ENCODE peak calls at places on chromosomes 7 and 10, in six cellular contexts. U is heart right ventricle, B is MM.1S, S is testis, K is esophagus squamous epithelium, A is uterus. D is an unnamed sample.

GRCh38 chr10:29646238-29646902 is 11.6 kb upstream of the SVIL start:
- DNase-seq in B (no peak), S (no peak), K (no peak), A (peak; percentile 48), U (no peak), D (peak; percentile 69)

GRCh38 chr7:107843184-107843583 is 40.2 kb upstream of the SLC26A3 start:
- DNase-seq in A (no peak), K (no peak), B (no peak), S (peak; percentile 43), U (no peak), D (no peak)

GRCh38 chr7:22696672-22697071 is 30.3 kb upstream of the IL6 start:
- DNase-seq in S (no peak), K (no peak), A (no peak), B (no peak), U (no peak), D (no peak)

GRCh38 chr10:117929321-117930067 is 117.2 kb downstream of the RAB11FIP2 start:
- DNase-seq in A (no peak), S (no peak), B (no peak), K (no peak), U (no peak), D (peak; percentile 67)

GRCh38 chr7:16136896-16137295 is 284.4 kb downstream of the CRPPA start:
- DNase-seq in S (no peak), A (no peak), K (no peak), U (no peak), B (peak; percentile 10), D (no peak)

GRCh38 chr7:133196872-133197612 is 55.8 kb upstream of the EXOC4 start:
- DNase-seq in B (no peak), A (no peak), U (no peak), S (no peak), K (no peak), D (no peak)

GRCh38 chr7:149809215-149809614 is 29.0 kb upstream of the ZNF862 start:
- DNase-seq in K (no peak), B (no peak), A (no peak), U (peak; percentile 63), S (no peak), D (no peak)

GRCh38 chr7:121049897-121050296 is 61.4 kb downstream of the CPED1 start:
- DNase-seq in K (no peak), U (no peak), S (no peak), A (no peak), B (no peak), D (no peak)

GRCh38 chr10:84264611-84265141 is 19.8 kb downstream of the RGR start:
- DNase-seq in S (peak; percentile 85), A (peak; percentile 46), B (peak; percentile 51), K (no peak), U (peak; percentile 58), D (peak; percentile 76)

GRCh38 chr7:159033956-159034938 is 110.4 kb downstream of the VIPR2 start:
- DNase-seq in B (no peak), U (no peak), S (peak; percentile 9), A (no peak), K (no peak), D (no peak)

GRCh38 chr10:5512881-5513698 is 11.7 kb upstream of the CALML3 start:
- DNase-seq in K (no peak), B (no peak), A (no peak), U (no peak), S (no peak), D (peak; percentile 16)

GRCh38 chr7:67301667-67302066 is 305.0 kb downstream of the TYW1 start:
- DNase-seq in K (no peak), B (peak; percentile 22), U (no peak), A (no peak), S (no peak), D (no peak)

GRCh38 chr10:47058303-47058702 is 147.1 kb downstream of the PTPN20 start:
- DNase-seq in S (no peak), B (no peak), U (no peak), K (no peak), A (no peak), D (no peak)

GRCh38 chr10:9102026-9102425 is 1047.5 kb downstream of the GATA3 start:
- DNase-seq in U (no peak), S (no peak), K (no peak), B (no peak), A (no peak), D (no peak)

GRCh38 chr10:69567920-69568319 is 5.3 kb downstream of the NEUROG3 start:
- DNase-seq in U (peak; percentile 57), S (peak; percentile 72), K (no peak), B (peak; percentile 7), A (no peak), D (no peak)

GRCh38 chr7:763762-764161 is 36.7 kb upstream of the PRKAR1B start:
- DNase-seq in K (no peak), U (no peak), B (no peak), A (no peak), S (no peak), D (no peak)

GRCh38 chr10:8060010-8060703 is 5.7 kb downstream of the GATA3 start:
- DNase-seq in S (no peak), B (peak; percentile 71), U (no peak), K (no peak), A (no peak), D (no peak)

GRCh38 chr10:132448248-132448731 is 51.3 kb downstream of the PWWP2B start:
- DNase-seq in K (no peak), B (peak; percentile 34), U (peak; percentile 66), A (peak; percentile 78), S (no peak), D (peak; percentile 65)

GRCh38 chr10:113552723-113553122 is at the start of gene HABP2:
- DNase-seq in K (no peak), B (no peak), S (no peak), U (no peak), A (no peak), D (no peak)

GRCh38 chr7:3043544-3044395 is at the start of gene CARD11:
- DNase-seq in K (no peak), A (no peak), S (no peak), B (peak; percentile 34), U (no peak), D (no peak)

GRCh38 chr7:149454006-149454405 is 6.9 kb downstream of the ZNF777 start:
- DNase-seq in S (no peak), A (no peak), K (no peak), B (no peak), U (no peak), D (no peak)

GRCh38 chr7:123627859-123628258 is 26.2 kb downstream of the ASB15 start:
- DNase-seq in S (no peak), B (no peak), K (no peak), A (no peak), U (no peak), D (no peak)

GRCh38 chr7:51274001-51274400 is 42.6 kb downstream of the COBL start:
- DNase-seq in B (no peak), S (no peak), K (no peak), U (no peak), A (no peak), D (no peak)

GRCh38 chr10:43809211-43809930 is 160.7 kb upstream of the ZNF32 start:
- DNase-seq in A (no peak), U (no peak), K (no peak), B (no peak), S (no peak), D (no peak)

GRCh38 chr10:125455855-125456254 is 227.1 kb downstream of the TEX36 start:
- DNase-seq in S (no peak), B (no peak), U (no peak), A (no peak), K (no peak), D (no peak)

GRCh38 chr7:155467846-155468821 is 10.2 kb downstream of the EN2 start:
- DNase-seq in B (no peak), S (no peak), K (no peak), U (no peak), A (no peak), D (no peak)

GRCh38 chr10:103120546-103120945 is 72.5 kb downstream of the NT5C2 start:
- DNase-seq in U (no peak), S (no peak), B (no peak), K (no peak), A (no peak), D (no peak)
- TF ChIP-seq CTCF in U (no peak), S (no peak), B (no peak), K (no peak), A (no peak), D (no peak)

DNA sequence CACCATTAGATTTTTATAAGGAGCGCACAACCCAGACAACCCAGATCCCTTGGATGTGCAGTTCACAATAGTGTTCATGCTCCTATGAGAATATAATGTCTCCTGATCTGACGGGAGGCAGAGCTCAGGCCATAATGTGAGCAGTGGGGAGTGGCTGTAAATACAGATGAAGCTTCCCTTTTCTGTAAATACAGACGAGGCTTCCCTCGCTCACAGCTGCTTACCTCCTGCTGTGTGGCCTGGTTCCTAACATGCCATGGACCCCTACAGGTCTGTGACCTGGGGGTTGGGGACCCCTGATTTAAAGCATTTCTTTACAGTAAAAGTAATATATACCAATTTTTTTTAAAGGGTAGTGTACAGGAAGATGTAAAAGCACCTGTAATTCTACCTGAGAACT is 33.2 kb downstream of the HELLS start:
- DNase-seq in A (no peak), U (no peak), K (no peak), S (no peak), B (no peak), D (no peak)
- H3K36me3 ChIP-seq in A (no peaks in the 10 kb centered on the region), U (no peaks in the 10 kb centered on the region), K (no peaks in the 10 kb centered on the region), S (no peaks in the 10 kb centered on the region), B (peaks cover 8% of the 10 kb centered on the region), D (peaks cover 49% of the 10 kb centered on the region)

DNA sequence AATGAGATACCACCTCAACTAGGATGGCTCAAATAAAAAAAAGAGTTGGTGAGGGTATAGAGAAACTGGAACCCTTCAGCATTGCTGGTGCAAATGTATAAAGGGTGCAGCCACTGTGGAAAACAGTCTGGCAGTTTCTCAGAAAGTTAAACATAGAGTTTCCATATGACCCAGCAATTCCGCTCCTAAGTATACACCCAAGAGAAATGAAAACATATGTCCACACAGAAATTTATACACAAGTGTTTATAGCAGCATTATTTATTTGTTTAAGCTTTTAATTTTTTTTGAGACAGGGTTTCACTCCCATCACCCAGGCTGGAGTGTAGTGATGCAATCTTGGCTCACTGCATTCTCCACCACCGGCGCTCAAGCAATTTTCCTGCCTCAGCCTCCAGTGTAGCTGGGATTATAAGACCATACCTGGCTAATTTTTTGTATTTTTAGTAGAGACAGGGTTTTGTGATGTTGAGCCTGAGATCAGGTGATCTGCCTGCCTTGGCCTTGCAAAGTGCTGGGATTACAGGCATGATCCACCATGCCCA is 118.2 kb upstream of the KIF5B start:
- DNase-seq in B (no peak), K (no peak), S (no peak), U (no peak), A (no peak), D (no peak)
- TF ChIP-seq CTCF in B (no peak), K (no peak), S (no peak), U (no peak), A (no peak), D (no peak)

GRCh38 chr7:30447466-30447865 is 31.1 kb downstream of the NOD1 start:
- DNase-seq in U (no peak), B (no peak), A (no peak), K (no peak), S (no peak), D (no peak)

GRCh38 chr7:30445770-30446169 is 32.8 kb downstream of the NOD1 start:
- DNase-seq in A (peak; percentile 63), S (peak; percentile 56), K (peak; percentile 49), U (peak; percentile 64), B (peak; percentile 94), D (peak; percentile 19)

GRCh38 chr7:30448461-30449189 is 30.0 kb downstream of the NOD1 start:
- DNase-seq in B (no peak), U (no peak), K (no peak), S (no peak), A (no peak), D (no peak)

GRCh38 chr7:30450123-30450982 is 28.2 kb downstream of the NOD1 start:
- DNase-seq in S (no peak), B (no peak), K (no peak), U (no peak), A (no peak), D (no peak)

GRCh38 chr7:30446266-30446665 is 32.3 kb downstream of the NOD1 start:
- DNase-seq in U (no peak), B (no peak), S (no peak), K (no peak), A (no peak), D (no peak)
- H3K36me3 ChIP-seq in U (peaks cover 60% of the 10 kb centered on the region), B (no peaks in the 10 kb centered on the region), S (no peaks in the 10 kb centered on the region), K (peaks cover 10% of the 10 kb centered on the region), A (no peaks in the 10 kb centered on the region), D (no peaks in the 10 kb centered on the region)